ENCODE peak calls at places on chromosomes 13 and 19, in seven cellular contexts. Y is endodermal cell; M is mammary epithelial cell; D is NCI-H2227 treated with DMSO at 0.1 percent for 48 hours; T is activated naive CD8-positive, alpha-beta T cell treated with anti-CD3 and anti-CD28 coated beads for 36 hours; J is adrenal gland; Q is upper lobe of left lung. H is an unnamed sample.

GRCh38 chr13:113148407-113148806 is 10.0 kb upstream of the PROZ start:
- DNase-seq in Y (no peak), M (no peak), D (no peak), T (no peak), J (no peak), Q (no peak), H (no peak)

GRCh38 chr13:39816936-39817335 is 161.5 kb downstream of the COG6 start:
- DNase-seq in Y (no peak), M (no peak), D (no peak), T (no peak), J (no peak), Q (no peak), H (no peak)

GRCh38 chr19:11279505-11280236 is 16.3 kb upstream of the TSPAN16 start:
- DNase-seq in Y (no peak), M (no peak), D (no peak), T (peak; percentile 41), J (no peak), Q (no peak), H (no peak)

GRCh38 chr13:100922599-100922998 is 248.0 kb upstream of the TMTC4 start:
- DNase-seq in Y (no peak), M (no peak), D (no peak), T (no peak), J (no peak), Q (no peak), H (no peak)

GRCh38 chr19:43446746-43447489 is 18.5 kb downstream of the LYPD3 start:
- DNase-seq in Y (peak; percentile 93), M (peak; percentile 62), D (peak; percentile 56), T (peak; percentile 69), J (peak; percentile 77), Q (no peak), H (peak; percentile 84)

GRCh38 chr19:16571283-16571682 is 932 bp downstream of the SLC35E1 start:
- DNase-seq in Y (no peak), M (peak; percentile 23), D (no peak), T (no peak), J (no peak), Q (no peak), H (no peak)

GRCh38 chr13:75798353-75799245 is 162.5 kb downstream of the LMO7 start:
- DNase-seq in Y (no peak), M (peak; percentile 43), D (no peak), T (peak; percentile 6), J (no peak), Q (no peak), H (no peak)

GRCh38 chr19:47511681-47512080 is 3.2 kb downstream of the NAPA start:
- DNase-seq in Y (peak; percentile 39), M (no peak), D (no peak), T (no peak), J (peak; percentile 22), Q (no peak), H (no peak)

GRCh38 chr19:32662186-32662585 is 12.8 kb downstream of the ANKRD27 start:
- DNase-seq in Y (no peak), M (no peak), D (no peak), T (no peak), J (no peak), Q (no peak), H (no peak)

GRCh38 chr19:39399684-39400465 is 6.8 kb upstream of the ZFP36 start:
- DNase-seq in Y (no peak), M (no peak), D (no peak), T (no peak), J (no peak), Q (no peak), H (no peak)

GRCh38 chr13:50326271-50326670 is 311.0 kb downstream of the KCNRG start:
- DNase-seq in Y (no peak), M (no peak), D (no peak), T (no peak), J (no peak), Q (no peak), H (no peak)

GRCh38 chr13:81872581-81872980 is 1531.7 kb upstream of the SPRY2 start:
- DNase-seq in Y (peak; percentile 77), M (no peak), D (no peak), T (no peak), J (no peak), Q (no peak), H (peak; percentile 33)

GRCh38 chr19:2592824-2593223 is 109.7 kb downstream of the GNG7 start:
- DNase-seq in Y (no peak), M (no peak), D (no peak), T (no peak), J (no peak), Q (no peak), H (no peak)

GRCh38 chr13:111114362-111115050 is 604 bp upstream of the ARHGEF7 start:
- DNase-seq in Y (peak; percentile 81), M (peak; percentile 9), D (no peak), T (peak; percentile 3), J (peak; percentile 31), Q (peak; percentile 90), H (peak; percentile 53)

GRCh38 chr19:51201712-51202111 is 23.2 kb upstream of the CD33 start:
- DNase-seq in Y (no peak), M (no peak), D (no peak), T (no peak), J (no peak), Q (no peak), H (no peak)

GRCh38 chr13:46484561-46484960 is 68.4 kb upstream of the LRCH1 start:
- DNase-seq in Y (no peak), M (no peak), D (no peak), T (no peak), J (no peak), Q (no peak), H (no peak)

GRCh38 chr19:14165986-14166385 is 29.6 kb upstream of the ASF1B start:
- DNase-seq in Y (no peak), M (no peak), D (no peak), T (peak; percentile 38), J (no peak), Q (no peak), H (no peak)

GRCh38 chr19:12034196-12034595 is 1.3 kb downstream of the ZNF433 start:
- DNase-seq in Y (no peak), M (no peak), D (no peak), T (no peak), J (no peak), Q (no peak), H (no peak)

GRCh38 chr13:41117859-41118258 is 14.7 kb downstream of the KBTBD6 start:
- DNase-seq in Y (no peak), M (peak; percentile 45), D (no peak), T (no peak), J (no peak), Q (no peak), H (no peak)

H was measured in neural progenitor cell.